ENCODE peak calls at places on chromosome 11, in seven cellular contexts. H, M, G, T, Z, O and U are unnamed samples.

GRCh38 chr11:9664276-9665171 is 647 bp downstream of the SWAP70 start:
- DNase-seq in G (peak), H (no peak), Z (peak), O (peak), T (peak), M (peak), U (no peak)

GRCh38 chr11:108483163-108483562 is 15.0 kb downstream of the POGLUT3 start:
- DNase-seq in G (no peak), Z (no peak), H (no peak), M (no peak), T (peak), O (no peak), U (no peak)

GRCh38 chr11:113563766-113564165 is 88.6 kb upstream of the DRD2 start:
- DNase-seq in T (no peak), Z (no peak), O (no peak), M (no peak), H (no peak), G (no peak), U (no peak)

GRCh38 chr11:23314162-23314561 is 453.9 kb upstream of the CCDC179 start:
- DNase-seq in H (no peak), Z (no peak), M (peak), O (no peak), T (no peak), G (no peak), U (no peak)

GRCh38 chr11:116044946-116045345 is 540.7 kb upstream of the CADM1 start:
- DNase-seq in O (no peak), G (no peak), T (no peak), H (no peak), M (no peak), Z (no peak), U (peak)

GRCh38 chr11:86193297-86194095 is 51.1 kb upstream of the EED start:
- DNase-seq in H (peak), Z (peak), O (peak), T (peak), G (peak), M (peak), U (peak)

GRCh38 chr11:22521226-22521625 is 104.4 kb downstream of the FANCF start:
- DNase-seq in M (peak), H (no peak), G (no peak), O (no peak), Z (no peak), T (no peak), U (no peak)

GRCh38 chr11:12164061-12165014 is 53.9 kb downstream of the MICAL2 start:
- DNase-seq in O (no peak), G (no peak), H (no peak), T (peak), Z (no peak), M (peak), U (no peak)

GRCh38 chr11:33256031-33256807 is 962 bp upstream of the HIPK3 start:
- DNase-seq in H (no peak), T (peak), G (no peak), Z (no peak), M (no peak), O (no peak), U (no peak)

GRCh38 chr11:113906038-113906437 is 1.4 kb downstream of the HTR3B start:
- DNase-seq in O (no peak), H (no peak), G (no peak), T (peak), M (peak), Z (no peak), U (peak)

GRCh38 chr11:86249307-86250098 is 5.0 kb downstream of the EED start:
- DNase-seq in G (no peak), M (no peak), O (no peak), T (no peak), H (no peak), Z (no peak), U (no peak)

GRCh38 chr11:73592640-73593039 is 5.3 kb downstream of the FAM168A start:
- DNase-seq in Z (no peak), H (no peak), M (no peak), O (no peak), T (no peak), G (no peak), U (no peak)

GRCh38 chr11:12694182-12694531 is 19.9 kb downstream of the TEAD1 start:
- DNase-seq in G (no peak), H (no peak), M (no peak), O (peak), Z (no peak), T (no peak), U (no peak)

GRCh38 chr11:120959189-120959588 is 64.7 kb upstream of the TBCEL start:
- DNase-seq in T (peak), M (no peak), Z (no peak), H (no peak), O (no peak), G (no peak), U (no peak)

GRCh38 chr11:71372693-71373657 is 75.2 kb downstream of the DHCR7 start:
- DNase-seq in M (no peak), T (peak), H (no peak), G (no peak), O (no peak), Z (no peak), U (no peak)

GRCh38 chr11:890794-891600 is 19.6 kb downstream of the CHID1 start:
- DNase-seq in H (no peak), M (no peak), G (no peak), O (no peak), T (no peak), Z (no peak), U (no peak)

GRCh38 chr11:75919525-75919924 is 104.5 kb downstream of the UVRAG start:
- DNase-seq in O (no peak), T (peak), H (no peak), M (no peak), Z (no peak), G (no peak), U (no peak)

GRCh38 chr11:96044747-96045146 is 120.8 kb upstream of the MTMR2 start:
- DNase-seq in O (no peak), G (no peak), M (no peak), H (no peak), T (no peak), Z (no peak), U (no peak)

GRCh38 chr11:56876621-56877312 is 111.9 kb upstream of the OR5AK2 start:
- DNase-seq in G (no peak), Z (no peak), T (peak), H (no peak), M (no peak), O (no peak), U (no peak)

GRCh38 chr11:95282337-95282751 is 51.3 kb upstream of the SESN3 start:
- DNase-seq in O (no peak), Z (no peak), H (peak), G (no peak), T (peak), M (no peak), U (no peak)

GRCh38 chr11:86952933-86953637 is 2.1 kb downstream of the FZD4 start:
- DNase-seq in M (peak), O (no peak), H (no peak), G (no peak), Z (no peak), T (peak), U (no peak)

GRCh38 chr11:118435233-118435892 is 929 bp upstream of the KMT2A start:
- DNase-seq in Z (peak), G (peak), H (peak), O (peak), M (peak), T (peak), U (peak)

GRCh38 chr11:95984035-95984434 is 60.1 kb upstream of the MTMR2 start:
- DNase-seq in Z (no peak), T (no peak), O (no peak), G (no peak), H (no peak), M (no peak), U (no peak)

GRCh38 chr11:123454060-123454651 is 24.1 kb downstream of the GRAMD1B start:
- DNase-seq in M (peak), O (no peak), T (no peak), G (peak), Z (peak), H (peak), U (no peak)

GRCh38 chr11:456533-456932 is 6.5 kb downstream of the PTDSS2 start:
- DNase-seq in G (no peak), M (no peak), H (no peak), Z (peak), T (no peak), O (no peak), U (no peak)